ENCODE peak calls at places on chromosome 5, in five cellular contexts. Y is T follicular helper cell; H is DMS 273 treated with DMSO at 0.1 percent for 48 hours; P is activated naive CD4-positive, alpha-beta T cell treated with anti-CD3 and anti-CD28 coated beads for 36 hours; C is ovary. V is an unnamed sample.

GRCh38 chr5:55994502-55994997 is at the start of gene IL6ST:
- DNase-seq in Y (peak; percentile 35), H (peak; percentile 56), P (peak; percentile 59), C (no peak), V (no peak)

GRCh38 chr5:67221487-67222242 is 25.1 kb upstream of the CD180 start:
- DNase-seq in Y (peak; percentile 7), H (no peak), P (peak; percentile 59), C (no peak), V (no peak)

GRCh38 chr5:150398432-150399157 is 14.1 kb downstream of the CD74 start:
- DNase-seq in Y (no peak), H (no peak), P (no peak), C (no peak), V (no peak)

GRCh38 chr5:77640577-77641396 is 2.3 kb upstream of the OTP start:
- DNase-seq in Y (no peak), H (no peak), P (no peak), C (no peak), V (no peak)

GRCh38 chr5:61330341-61330878 is 1.6 kb upstream of the ZSWIM6 start:
- DNase-seq in Y (peak; percentile 9), H (no peak), P (peak; percentile 13), C (peak; percentile 46), V (no peak)

GRCh38 chr5:151093476-151093889 is 12.6 kb upstream of the TNIP1 start:
- DNase-seq in Y (no peak), H (no peak), P (no peak), C (no peak), V (peak; percentile 94)

GRCh38 chr5:120457839-120458507 is 6.1 kb upstream of the PRR16 start:
- DNase-seq in Y (no peak), H (no peak), P (peak; percentile 53), C (peak; percentile 70), V (no peak)

GRCh38 chr5:6615416-6615815 is 17.4 kb downstream of the NSUN2 start:
- DNase-seq in Y (no peak), H (no peak), P (no peak), C (no peak), V (no peak)

GRCh38 chr5:142740903-142741302 is 29.3 kb upstream of the ARHGAP26 start:
- DNase-seq in Y (no peak), H (no peak), P (no peak), C (no peak), V (peak; percentile 34)

GRCh38 chr5:151123897-151124751 is 33.5 kb downstream of the ANXA6 start:
- DNase-seq in Y (no peak), H (no peak), P (peak; percentile 76), C (peak; percentile 48), V (no peak)

GRCh38 chr5:150596826-150597225 is 43.6 kb upstream of the SYNPO start:
- DNase-seq in Y (no peak), H (no peak), P (no peak), C (no peak), V (no peak)

GRCh38 chr5:160289721-160290120 is 22.6 kb downstream of the CCNJL start:
- DNase-seq in Y (no peak), H (no peak), P (no peak), C (no peak), V (no peak)

GRCh38 chr5:67030289-67031069 is 166.1 kb downstream of the CD180 start:
- DNase-seq in Y (no peak), H (no peak), P (no peak), C (no peak), V (no peak)

GRCh38 chr5:78497573-78498533 is 137.4 kb downstream of the SCAMP1 start:
- DNase-seq in Y (no peak), H (peak; percentile 89), P (no peak), C (no peak), V (no peak)

GRCh38 chr5:100550531-100551036 is 15.4 kb downstream of the FAM174A start:
- DNase-seq in Y (no peak), H (no peak), P (no peak), C (no peak), V (no peak)

GRCh38 chr5:133709074-133709676 is 96.8 kb upstream of the FSTL4 start:
- DNase-seq in Y (no peak), H (no peak), P (no peak), C (no peak), V (no peak)

GRCh38 chr5:26757941-26758340 is 280.4 kb downstream of the CDH9 start:
- DNase-seq in Y (no peak), H (no peak), P (no peak), C (no peak), V (no peak)

GRCh38 chr5:99795026-99795425 is 740.1 kb upstream of the FAM174A start:
- DNase-seq in Y (no peak), H (no peak), P (no peak), C (no peak), V (no peak)

GRCh38 chr5:151054713-151055112 is 26.1 kb downstream of the TNIP1 start:
- DNase-seq in Y (no peak), H (no peak), P (no peak), C (no peak), V (no peak)

GRCh38 chr5:109614316-109614715 is 75.4 kb upstream of the MAN2A1 start:
- DNase-seq in Y (no peak), H (no peak), P (no peak), C (no peak), V (no peak)

GRCh38 chr5:139061856-139062255 is 136.3 kb downstream of the SIL1 start:
- DNase-seq in Y (no peak), H (peak; percentile 29), P (no peak), C (no peak), V (no peak)

GRCh38 chr5:113059232-113059805 is 82.7 kb downstream of the DCP2 start:
- DNase-seq in Y (no peak), H (no peak), P (no peak), C (no peak), V (peak; percentile 54)

GRCh38 chr5:37738057-37738691 is 101.7 kb downstream of the GDNF start:
- DNase-seq in Y (no peak), H (no peak), P (peak; percentile 17), C (no peak), V (peak; percentile 94)

GRCh38 chr5:71719092-71719964 is at the start of gene CARTPT:
- DNase-seq in Y (no peak), H (no peak), P (no peak), C (no peak), V (no peak)

GRCh38 chr5:115366223-115366622 is 69.8 kb upstream of the CCDC112 start:
- DNase-seq in Y (no peak), H (peak; percentile 93), P (no peak), C (no peak), V (peak; percentile 60)

GRCh38 chr5:140011297-140011802 is 31.7 kb downstream of the NRG2 start:
- DNase-seq in Y (no peak), H (no peak), P (no peak), C (no peak), V (peak; percentile 15)

GRCh38 chr5:168706655-168707069 is 127.5 kb upstream of the PANK3 start:
- DNase-seq in Y (no peak), H (no peak), P (peak; percentile 55), C (no peak), V (peak; percentile 25)

V was measured in stromal cell of bone marrow.